ENCODE peak calls at places on chromosomes 6 and 20, in seven cellular contexts. C, N, H, U, A, P and T are unnamed samples.

GRCh38 chr6:164887660-164888059 is 421.7 kb downstream of the C6orf118 start:
- DNase-seq in C (no peak), N (no peak), H (no peak), U (no peak), A (no peak), P (no peak), T (no peak)

GRCh38 chr6:134436281-134436815 is 118.4 kb upstream of the SGK1 start:
- DNase-seq in C (peak; percentile 88), N (peak; percentile 83), H (peak; percentile 96), U (peak; percentile 91), A (peak; percentile 97), P (peak; percentile 56), T (peak; percentile 98)

GRCh38 chr6:57324538-57324937 is 7.1 kb downstream of the PRIM2 start:
- DNase-seq in C (no peak), N (no peak), H (peak; percentile 29), U (peak; percentile 21), A (no peak), P (no peak), T (no peak)

GRCh38 chr6:15406452-15406851 is 160.6 kb downstream of the JARID2 start:
- DNase-seq in C (no peak), N (no peak), H (no peak), U (no peak), A (no peak), P (no peak), T (no peak)

GRCh38 chr20:35312348-35312747 is 20.1 kb upstream of the FAM83C start:
- DNase-seq in C (no peak), N (peak; percentile 40), H (peak; percentile 96), U (peak; percentile 99), A (peak; percentile 93), P (peak; percentile 20), T (peak; percentile 89)

GRCh38 chr6:26124550-26125014 is 37.4 kb downstream of the HFE start:
- DNase-seq in C (no peak), N (no peak), H (no peak), U (no peak), A (no peak), P (no peak), T (no peak)

GRCh38 chr6:125346143-125346925 is 44.6 kb upstream of the HDDC2 start:
- DNase-seq in C (no peak), N (no peak), H (no peak), U (no peak), A (no peak), P (no peak), T (peak; percentile 43)

GRCh38 chr20:41587956-41588355 is 30.2 kb downstream of the CHD6 start:
- DNase-seq in C (peak; percentile 22), N (no peak), H (peak; percentile 74), U (peak; percentile 74), A (peak; percentile 72), P (no peak), T (peak; percentile 53)

GRCh38 chr6:122696853-122697252 is 82.7 kb upstream of the FABP7 start:
- DNase-seq in C (no peak), N (no peak), H (peak; percentile 43), U (no peak), A (peak; percentile 98), P (no peak), T (peak; percentile 42)

GRCh38 chr6:128822271-128822670 is 60.7 kb upstream of the LAMA2 start:
- DNase-seq in C (no peak), N (no peak), H (peak; percentile 13), U (peak; percentile 17), A (no peak), P (no peak), T (peak; percentile 21)

GRCh38 chr6:49713346-49713745 is at the start of gene CRISP2:
- DNase-seq in C (no peak), N (no peak), H (no peak), U (no peak), A (peak; percentile 1), P (no peak), T (no peak)

GRCh38 chr6:86586195-86586594 is 351.1 kb upstream of the HTR1E start:
- DNase-seq in C (no peak), N (no peak), H (no peak), U (no peak), A (no peak), P (no peak), T (no peak)

GRCh38 chr20:6562111-6562510 is 205.4 kb upstream of the BMP2 start:
- DNase-seq in C (no peak), N (no peak), H (peak; percentile 45), U (peak; percentile 28), A (peak; percentile 82), P (no peak), T (peak; percentile 99)

GRCh38 chr6:149014631-149015171 is 267.9 kb downstream of the UST start:
- DNase-seq in C (no peak), N (no peak), H (peak; percentile 76), U (peak; percentile 26), A (no peak), P (no peak), T (peak; percentile 52)

GRCh38 chr6:65461121-65461520 is 245.9 kb downstream of the EYS start:
- DNase-seq in C (no peak), N (no peak), H (no peak), U (no peak), A (no peak), P (no peak), T (no peak)

GRCh38 chr20:20664795-20665194 is 47.6 kb downstream of the RALGAPA2 start:
- DNase-seq in C (peak; percentile 29), N (no peak), H (no peak), U (peak; percentile 39), A (no peak), P (no peak), T (peak; percentile 14)

GRCh38 chr6:169972736-169973135 is 221.3 kb downstream of the ERMARD start:
- DNase-seq in C (no peak), N (no peak), H (no peak), U (no peak), A (no peak), P (no peak), T (no peak)

GRCh38 chr6:16132909-16133308 is 4.0 kb downstream of the MYLIP start:
- DNase-seq in C (no peak), N (no peak), H (no peak), U (no peak), A (no peak), P (no peak), T (no peak)

GRCh38 chr20:4067600-4068261 is 52.4 kb upstream of the RNF24 start:
- DNase-seq in C (no peak), N (no peak), H (peak; percentile 91), U (peak; percentile 94), A (peak; percentile 78), P (no peak), T (peak; percentile 68)

GRCh38 chr6:9657994-9658393 is 756.9 kb downstream of the TFAP2A start:
- DNase-seq in C (no peak), N (no peak), H (peak; percentile 87), U (no peak), A (peak; percentile 83), P (no peak), T (no peak)

GRCh38 chr6:4909063-4909645 is 94.7 kb downstream of the RPP40 start:
- DNase-seq in C (no peak), N (no peak), H (no peak), U (no peak), A (no peak), P (no peak), T (no peak)

GRCh38 chr6:37705239-37706051 is 7.8 kb upstream of the MDGA1 start:
- DNase-seq in C (peak; percentile 90), N (peak; percentile 54), H (peak; percentile 86), U (peak; percentile 75), A (peak; percentile 17), P (peak; percentile 61), T (peak; percentile 78)

GRCh38 chr6:33620158-33620583 is 951 bp upstream of the ITPR3 start:
- DNase-seq in C (peak; percentile 43), N (peak; percentile 19), H (peak; percentile 63), U (peak; percentile 61), A (no peak), P (peak; percentile 32), T (no peak)

GRCh38 chr6:28657756-28658465 is 132.2 kb downstream of the GPX5 start:
- DNase-seq in C (peak; percentile 50), N (peak; percentile 53), H (peak; percentile 67), U (peak; percentile 59), A (peak; percentile 44), P (peak; percentile 48), T (peak; percentile 53)

GRCh38 chr6:44446626-44447297 is 59.3 kb downstream of the CDC5L start:
- DNase-seq in C (no peak), N (no peak), H (peak; percentile 78), U (peak; percentile 53), A (peak; percentile 83), P (no peak), T (no peak)

GRCh38 chr20:45798935-45799642 is 7.3 kb downstream of the DNTTIP1 start:
- DNase-seq in C (peak; percentile 75), N (peak; percentile 40), H (peak; percentile 64), U (peak; percentile 64), A (peak; percentile 37), P (peak; percentile 41), T (peak; percentile 53)

GRCh38 chr6:13396241-13396792 is 68.0 kb upstream of the TBC1D7 start:
- DNase-seq in C (no peak), N (no peak), H (no peak), U (no peak), A (no peak), P (no peak), T (no peak)

GRCh38 chr6:155530219-155530834 is 74.7 kb upstream of the NOX3 start:
- DNase-seq in C (peak; percentile 53), N (no peak), H (peak; percentile 53), U (peak; percentile 54), A (peak; percentile 31), P (no peak), T (peak; percentile 65)

GRCh38 chr6:91970700-91971099 is 1383.8 kb upstream of the MAP3K7 start:
- DNase-seq in C (no peak), N (no peak), H (no peak), U (no peak), A (no peak), P (no peak), T (no peak)

GRCh38 chr6:138161434-138162103 is at the start of gene ARFGEF3:
- DNase-seq in C (peak; percentile 46), N (peak; percentile 63), H (peak; percentile 53), U (peak; percentile 49), A (peak; percentile 64), P (peak; percentile 50), T (no peak)

GRCh38 chr20:20365593-20365992 is 2.3 kb upstream of the INSM1 start:
- DNase-seq in C (no peak), N (no peak), H (no peak), U (no peak), A (no peak), P (no peak), T (no peak)

GRCh38 chr6:134577998-134578397 is 260.1 kb upstream of the SGK1 start:
- DNase-seq in C (no peak), N (no peak), H (peak; percentile 31), U (peak; percentile 10), A (peak; percentile 25), P (no peak), T (peak; percentile 15)

GRCh38 chr20:32458061-32458836 is 100.1 kb downstream of the ASXL1 start:
- DNase-seq in C (peak; percentile 45), N (no peak), H (no peak), U (no peak), A (no peak), P (no peak), T (no peak)

GRCh38 chr20:51797357-51798025 is 4.8 kb downstream of the SALL4 start:
- DNase-seq in C (no peak), N (no peak), H (no peak), U (no peak), A (no peak), P (no peak), T (peak; percentile 12)

GRCh38 chr20:55668659-55669058 is 336.7 kb downstream of the CBLN4 start:
- DNase-seq in C (no peak), N (no peak), H (no peak), U (no peak), A (no peak), P (no peak), T (no peak)

GRCh38 chr20:52305843-52306242 is 114.3 kb upstream of the ZFP64 start:
- DNase-seq in C (no peak), N (peak; percentile 33), H (no peak), U (no peak), A (no peak), P (no peak), T (no peak)